ENCODE peak calls at places on chromosomes 11 and 22, in nine cellular contexts. P, W, N, E, A, X, Q, S and K are unnamed samples.

GRCh38 chr11:2462092-2462985 is 17.5 kb downstream of the KCNQ1 start:
- DNase-seq in P (no peak), W (no peak), N (no peak), E (no peak), A (no peak), X (no peak), Q (no peak), S (no peak), K (no peak)

GRCh38 chr22:28594784-28595324 is 84.8 kb downstream of the TTC28 start:
- DNase-seq in P (peak), W (no peak), N (no peak), E (peak), A (peak), X (no peak), Q (peak), S (peak), K (no peak)

GRCh38 chr22:36486619-36487384 is 5.4 kb upstream of the TXN2 start:
- DNase-seq in P (peak), W (no peak), N (peak), E (peak), A (no peak), X (no peak), Q (peak), S (peak), K (no peak)

GRCh38 chr11:111937859-111938258 is 716 bp downstream of the DIXDC1 start:
- DNase-seq in P (no peak), W (no peak), N (no peak), E (peak), A (no peak), X (no peak), Q (peak), S (no peak), K (no peak)

GRCh38 chr11:86735462-86736302 is 63.3 kb upstream of the ME3 start:
- DNase-seq in P (peak), W (no peak), N (no peak), E (peak), A (peak), X (no peak), Q (peak), S (no peak), K (no peak)

GRCh38 chr22:17198188-17199130 is 20.8 kb downstream of the ADA2 start:
- DNase-seq in P (no peak), W (peak), N (peak), E (no peak), A (no peak), X (no peak), Q (peak), S (no peak), K (no peak)

GRCh38 chr22:42922374-42923177 is 65.5 kb upstream of the ARFGAP3 start:
- DNase-seq in P (no peak), W (no peak), N (no peak), E (no peak), A (no peak), X (no peak), Q (no peak), S (no peak), K (no peak)

GRCh38 chr11:2847511-2847910 is 38.1 kb downstream of the CDKN1C start:
- DNase-seq in P (no peak), W (no peak), N (no peak), E (no peak), A (no peak), X (no peak), Q (no peak), S (no peak), K (no peak)

GRCh38 chr11:76131585-76131984 is 74.7 kb downstream of the WNT11 start:
- DNase-seq in P (no peak), W (peak), N (no peak), E (no peak), A (no peak), X (no peak), Q (no peak), S (no peak), K (no peak)

GRCh38 chr11:74683279-74683871 is 47.9 kb downstream of the CHRDL2 start:
- DNase-seq in P (no peak), W (no peak), N (peak), E (peak), A (no peak), X (no peak), Q (no peak), S (no peak), K (no peak)
- TF ChIP-seq CTCF in P (peak), W (peak), N (peak), E (peak), A (peak), X (peak), Q (peak), S (peak), K (no peak)

DNA sequence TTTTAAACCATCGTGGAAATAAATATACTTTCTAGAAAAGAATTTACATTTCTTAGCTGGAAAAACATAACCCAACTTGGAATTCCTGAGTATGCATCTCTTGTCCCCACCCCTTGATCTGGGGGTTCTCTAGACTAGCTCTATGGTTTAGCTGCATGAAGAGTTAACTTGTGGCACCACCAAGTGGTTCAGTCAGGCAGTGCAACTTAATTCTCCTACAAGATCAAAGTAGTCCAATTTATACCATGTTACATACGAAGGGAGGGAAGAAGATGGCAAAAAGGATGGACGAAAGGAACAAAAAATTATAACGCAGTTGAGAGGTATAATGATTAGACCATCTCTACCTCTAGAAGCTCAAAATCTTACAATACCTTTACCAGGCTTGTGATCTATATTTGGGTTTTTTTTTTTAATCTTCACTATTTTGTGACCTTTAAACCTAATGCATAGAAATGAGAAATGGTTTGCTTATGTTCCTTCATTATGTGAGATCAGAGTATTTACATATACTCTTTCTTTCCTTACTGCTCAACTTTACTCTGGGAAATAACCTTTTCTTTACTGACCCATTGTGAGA is 28.5 kb upstream of the ALKBH3 start:
- DNase-seq in P (peak), W (peak), N (peak), E (peak), A (peak), X (peak), Q (peak), S (peak), K (no peak)
- TF ChIP-seq CTCF in P (peak), W (peak), N (peak), E (peak), A (peak), X (peak), Q (peak), S (peak), K (no peak)

DNA sequence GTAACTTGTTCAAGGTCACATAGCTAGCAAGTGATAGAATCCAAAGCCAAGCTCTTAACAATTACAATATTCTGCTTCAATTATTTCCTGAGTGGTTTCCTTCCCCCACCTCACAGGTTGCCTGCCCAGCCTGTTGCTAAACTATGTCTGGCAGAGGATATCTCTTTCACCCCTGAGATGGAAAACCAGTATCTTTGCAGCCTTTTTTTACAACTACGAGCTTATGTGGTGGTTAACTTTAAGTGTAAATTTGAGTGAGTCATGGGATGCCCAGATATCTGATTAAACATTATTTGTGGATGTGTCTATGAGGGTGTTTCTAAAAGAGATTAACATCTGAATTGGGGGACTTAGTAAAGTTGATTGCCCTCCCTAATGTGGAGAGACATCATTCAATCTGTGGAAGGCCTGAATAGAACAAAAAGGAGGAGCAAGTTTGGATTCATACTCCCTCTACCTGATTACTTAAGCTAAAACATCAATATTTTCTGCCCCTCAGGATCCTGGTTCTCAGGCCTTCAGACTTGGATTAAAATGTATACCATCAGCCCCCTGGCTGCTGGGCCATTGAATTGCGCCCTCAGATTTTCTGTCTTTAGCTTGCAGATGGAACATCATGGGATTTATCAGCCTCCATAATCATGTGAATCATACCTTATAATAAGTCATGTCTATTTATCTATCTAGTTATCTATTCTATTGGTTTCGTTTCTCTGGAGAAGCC is 911.9 kb downstream of the METTL15 start:
- DNase-seq in P (peak), W (no peak), N (peak), E (peak), A (peak), X (no peak), Q (peak), S (peak), K (no peak)
- TF ChIP-seq CTCF in P (peak), W (no peak), N (peak), E (peak), A (no peak), X (no peak), Q (peak), S (peak), K (no peak)

DNA sequence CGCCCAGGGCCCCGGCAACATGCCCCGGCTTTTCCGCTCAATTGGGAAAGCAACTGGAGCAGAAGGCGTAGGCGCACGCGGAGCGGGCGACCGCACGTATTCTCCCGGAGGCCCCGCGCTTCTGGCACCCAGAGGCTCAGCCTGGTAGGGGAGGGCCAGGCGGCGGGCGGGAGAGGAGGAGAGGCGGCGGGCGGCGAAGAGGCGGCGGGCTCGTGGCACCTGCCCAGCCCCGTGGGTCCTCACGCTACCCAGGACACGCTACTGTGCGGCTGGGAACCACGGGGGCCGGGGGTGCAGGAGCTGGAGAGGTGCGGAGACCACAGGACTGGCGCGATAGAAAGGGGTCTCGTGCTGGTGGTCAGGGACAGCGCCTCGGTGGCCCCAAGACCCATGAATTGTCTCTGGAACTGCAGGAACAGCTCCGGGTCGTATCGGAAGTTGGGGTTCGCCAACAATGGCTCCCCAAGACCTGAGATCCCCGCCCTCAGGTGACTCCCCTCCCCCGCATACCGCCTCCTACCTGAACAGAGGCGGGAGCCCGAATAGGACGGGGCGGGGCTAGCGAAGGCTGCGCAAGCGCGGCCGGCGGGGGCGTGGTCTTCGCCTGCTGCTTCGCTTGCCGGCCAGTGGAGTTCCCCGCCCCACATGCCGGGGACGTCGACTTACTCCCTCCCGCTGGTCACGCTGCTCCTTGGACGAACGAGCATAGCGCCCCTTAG is at the start of gene SLC37A4:
- DNase-seq in P (peak), W (peak), N (peak), E (peak), A (peak), X (peak), Q (peak), S (peak), K (peak)
- TF ChIP-seq CTCF in P (peak), W (no peak), N (peak), E (peak), A (peak), X (peak), Q (no peak), S (peak), K (no peak)